ENCODE peak calls at places on chromosomes 4 and X, in seven cellular contexts. F is IMR-90; K is H4; C is stimulated activated naive B cell treated with anti-CD40 and anti-IgM and Interleukin-4, amounts not matched to agents 10 μg/mL and 1 μg/mL and 100 μg/mL, for 72 hours; N is left ventricle myocardium superior; W is AG08396; X is colonic mucosa. T is an unnamed sample.

GRCh38 chr4:187135878-187136277 is 412.2 kb upstream of the FAT1 start:
- DNase-seq in K (no peak), N (no peak), F (no peak), C (no peak), W (no peak), X (no peak), T (no peak)

GRCh38 chr4:119300072-119300387 is 21.9 kb downstream of the FABP2 start:
- DNase-seq in X (peak), W (peak), C (no peak), N (peak), K (peak), F (peak), T (peak)

GRCh38 chr4:184287697-184288255 is 70.1 kb upstream of the ENPP6 start:
- DNase-seq in K (no peak), W (peak), F (peak), C (no peak), X (peak), N (no peak), T (no peak)

GRCh38 chr4:41644915-41645295 is 103.6 kb downstream of the PHOX2B start:
- DNase-seq in C (no peak), W (no peak), K (no peak), N (no peak), F (no peak), X (no peak), T (no peak)

GRCh38 chr4:60683953-60684352 is 516.2 kb upstream of the ADGRL3 start:
- DNase-seq in C (no peak), K (no peak), F (peak), W (peak), N (no peak), X (no peak), T (no peak)

GRCh38 chr4:145899886-145900466 is 38.6 kb downstream of the ZNF827 start:
- DNase-seq in N (no peak), K (no peak), W (no peak), X (no peak), F (no peak), C (no peak), T (no peak)

GRCh38 chr4:7898385-7898784 is 41.3 kb downstream of the AFAP1 start:
- DNase-seq in N (no peak), F (no peak), X (no peak), C (no peak), K (no peak), W (no peak), T (no peak)

GRCh38 chrX:94676285-94676684 is 1002.3 kb downstream of the FAM133A start:
- DNase-seq in F (no peak), C (no peak), X (no peak), W (no peak), K (no peak), N (no peak), T (no peak)

GRCh38 chrX:72041901-72042859 is 89.5 kb downstream of the RTL5 start:
- DNase-seq in W (no peak), X (no peak), F (peak), K (no peak), C (no peak), N (no peak), T (no peak)

GRCh38 chrX:101682723-101683122 is 23.1 kb upstream of the ARMCX2 start:
- DNase-seq in X (no peak), C (no peak), W (no peak), K (peak), N (no peak), F (peak), T (no peak)

GRCh38 chrX:9396930-9397329 is 67.9 kb upstream of the TBL1X start:
- DNase-seq in X (no peak), C (no peak), W (no peak), K (peak), F (no peak), N (no peak), T (no peak)

GRCh38 chrX:48492293-48492910 is 16.4 kb upstream of the PORCN start:
- DNase-seq in F (peak), C (no peak), W (no peak), N (no peak), X (no peak), K (no peak), T (no peak)

GRCh38 chr4:57064811-57065711 is 45.1 kb downstream of the IGFBP7 start:
- DNase-seq in W (peak), C (no peak), F (peak), K (peak), X (no peak), N (peak), T (peak)

GRCh38 chr4:187780070-187780469 is 215.5 kb upstream of the ZFP42 start:
- DNase-seq in N (no peak), K (no peak), F (no peak), W (no peak), C (no peak), X (peak), T (no peak)

GRCh38 chrX:2188840-2189239 is 311.9 kb downstream of the DHRSX start:
- DNase-seq in K (no peak), N (no peak), W (no peak), C (no peak), X (no peak), F (no peak), T (no peak)

GRCh38 chrX:47514553-47515235 is 31.7 kb upstream of the ZNF41 start:
- DNase-seq in W (no peak), X (no peak), K (no peak), N (no peak), F (peak), C (no peak), T (no peak)

GRCh38 chr4:20353646-20354045 is 101.9 kb downstream of the SLIT2 start:
- DNase-seq in N (no peak), W (no peak), X (no peak), K (no peak), C (no peak), F (no peak), T (no peak)

GRCh38 chr4:94112644-94113043 is 95.0 kb upstream of the SMARCAD1 start:
- DNase-seq in F (no peak), X (no peak), C (no peak), W (no peak), K (no peak), N (no peak), T (no peak)

GRCh38 chr4:71290074-71290473 is 48.7 kb upstream of the SLC4A4 start:
- DNase-seq in X (no peak), C (no peak), F (peak), N (no peak), W (peak), K (no peak), T (no peak)

GRCh38 chr4:76058888-76059426 is 15.6 kb upstream of the ART3 start:
- DNase-seq in F (no peak), X (peak), N (no peak), W (no peak), K (no peak), C (no peak), T (no peak)

GRCh38 chrX:37685452-37686347 is at the start of gene XK:
- DNase-seq in X (peak), W (peak), N (peak), C (peak), F (no peak), K (peak), T (peak)

GRCh38 chr4:163566257-163566656 is 71.8 kb downstream of the TMA16 start:
- DNase-seq in K (no peak), W (no peak), N (no peak), X (no peak), C (no peak), F (no peak), T (no peak)

GRCh38 chrX:88425739-88426138 is 321.3 kb upstream of the CPXCR1 start:
- DNase-seq in K (peak), W (no peak), N (no peak), F (no peak), X (no peak), C (no peak), T (no peak)

GRCh38 chrX:48676893-48677270 is 6.7 kb upstream of the WAS start:
- DNase-seq in N (no peak), F (no peak), C (no peak), W (no peak), K (no peak), X (peak), T (peak)

GRCh38 chr4:55347610-55348228 is 1.7 kb downstream of the SRD5A3 start:
- DNase-seq in W (no peak), N (no peak), X (no peak), K (peak), F (no peak), C (no peak), T (no peak)

GRCh38 chr4:84855774-84856173 is 110.7 kb downstream of the WDFY3 start:
- DNase-seq in X (no peak), N (no peak), K (no peak), W (peak), C (no peak), F (no peak), T (no peak)

GRCh38 chr4:70705146-70705855 is 16.5 kb upstream of the RUFY3 start:
- DNase-seq in W (peak), N (peak), F (peak), K (peak), X (peak), C (peak), T (peak)

GRCh38 chr4:76208005-76208765 is 5.4 kb downstream of the SCARB2 start:
- DNase-seq in F (peak), W (peak), X (peak), C (no peak), K (peak), N (peak), T (peak)

GRCh38 chr4:139833131-139833930 is 167.7 kb downstream of the MGST2 start:
- DNase-seq in X (no peak), C (no peak), N (no peak), F (no peak), K (no peak), W (no peak), T (no peak)

GRCh38 chr4:182540496-182540895 is 297.3 kb downstream of the TENM3 start:
- DNase-seq in K (no peak), N (no peak), X (no peak), F (no peak), W (no peak), C (no peak), T (no peak)

GRCh38 chr4:71440612-71441011 is 101.8 kb downstream of the SLC4A4 start:
- DNase-seq in W (no peak), F (no peak), X (no peak), C (no peak), N (no peak), K (no peak), T (no peak)

T was measured in Right ventricle myocardium superior.